ENCODE peak calls at places on chromosomes 5 and 9, in nine cellular contexts. J is left ventricle myocardium inferior, T is tibial artery, I is psoas muscle, F is BE2C, D is upper lobe of right lung, C is AG10803, X is pancreas, G is heart left ventricle. B is an unnamed sample.

GRCh38 chr5:10676224-10676623 is 84.8 kb downstream of the DAP start:
- DNase-seq in J (no peak), T (no peak), I (no peak), F (peak), D (no peak), C (no peak), X (no peak), G (no peak), B (no peak)

GRCh38 chr9:98117984-98118639 is 910 bp downstream of the TRIM14 start:
- DNase-seq in J (no peak), T (no peak), I (no peak), F (peak), D (no peak), C (peak), X (peak), G (no peak), B (peak)

GRCh38 chr9:137077010-137077747 is at the start of gene UAP1L1:
- DNase-seq in J (peak), T (peak), I (peak), F (peak), D (peak), C (peak), X (peak), G (peak), B (peak)

GRCh38 chr9:122551371-122551770 is 1.5 kb upstream of the OR1N2 start:
- DNase-seq in J (no peak), T (no peak), I (no peak), F (no peak), D (no peak), C (no peak), X (no peak), G (no peak), B (no peak)

GRCh38 chr9:128098017-128098935 is 29.3 kb downstream of the PTGES2 start:
- DNase-seq in J (peak), T (peak), I (peak), F (no peak), D (peak), C (peak), X (peak), G (peak), B (peak)

GRCh38 chr9:130051855-130052254 is 1.9 kb upstream of the GPR107 start:
- DNase-seq in J (no peak), T (no peak), I (no peak), F (no peak), D (no peak), C (no peak), X (no peak), G (no peak), B (no peak)

GRCh38 chr5:139584137-139584536 is 23.0 kb downstream of the UBE2D2 start:
- DNase-seq in J (no peak), T (no peak), I (no peak), F (no peak), D (no peak), C (no peak), X (no peak), G (no peak), B (no peak)

GRCh38 chr5:69007086-69007672 is 86.6 kb upstream of the SLC30A5 start:
- DNase-seq in J (no peak), T (no peak), I (no peak), F (peak), D (no peak), C (no peak), X (no peak), G (no peak), B (no peak)

GRCh38 chr9:108688051-108688450 is 167.7 kb downstream of the ACTL7B start:
- DNase-seq in J (no peak), T (no peak), I (no peak), F (no peak), D (no peak), C (no peak), X (no peak), G (no peak), B (no peak)

GRCh38 chr5:35884125-35884788 is 27.6 kb downstream of the IL7R start:
- DNase-seq in J (no peak), T (no peak), I (no peak), F (no peak), D (no peak), C (peak), X (no peak), G (no peak), B (peak)

GRCh38 chr9:122370869-122371467 is at the start of gene PTGS1:
- DNase-seq in J (peak), T (peak), I (peak), F (peak), D (peak), C (peak), X (peak), G (peak), B (no peak)

GRCh38 chr5:39452846-39453245 is 28.1 kb upstream of the DAB2 start:
- DNase-seq in J (no peak), T (no peak), I (no peak), F (no peak), D (no peak), C (peak), X (no peak), G (no peak), B (peak)

GRCh38 chr5:59021837-59022514 is 439.1 kb downstream of the RAB3C start:
- DNase-seq in J (peak), T (no peak), I (peak), F (peak), D (peak), C (no peak), X (no peak), G (peak), B (no peak)

GRCh38 chr9:132125944-132126720 is 35.7 kb upstream of the NTNG2 start:
- DNase-seq in J (no peak), T (no peak), I (no peak), F (no peak), D (no peak), C (no peak), X (no peak), G (no peak), B (no peak)

GRCh38 chr9:124389146-124389939 is 25.9 kb downstream of the PSMB7 start:
- DNase-seq in J (no peak), T (no peak), I (no peak), F (no peak), D (no peak), C (no peak), X (no peak), G (no peak), B (no peak)

GRCh38 chr9:113514061-113514460 is 50.5 kb downstream of the RGS3 start:
- DNase-seq in J (no peak), T (no peak), I (no peak), F (no peak), D (no peak), C (no peak), X (no peak), G (no peak), B (no peak)

GRCh38 chr9:134410078-134410834 is 84.0 kb downstream of the RXRA start:
- DNase-seq in J (no peak), T (no peak), I (peak), F (no peak), D (peak), C (no peak), X (no peak), G (no peak), B (no peak)

GRCh38 chr5:72921103-72921502 is 34.7 kb upstream of the FCHO2 start:
- DNase-seq in J (no peak), T (no peak), I (no peak), F (no peak), D (no peak), C (no peak), X (no peak), G (no peak), B (no peak)

GRCh38 chr5:123610209-123610608 is 98.2 kb downstream of the CSNK1G3 start:
- DNase-seq in J (no peak), T (no peak), I (no peak), F (no peak), D (no peak), C (peak), X (no peak), G (no peak), B (peak)

GRCh38 chr5:10839916-10840599 is 79.0 kb upstream of the DAP start:
- DNase-seq in J (no peak), T (no peak), I (no peak), F (no peak), D (no peak), C (no peak), X (no peak), G (no peak), B (no peak)

GRCh38 chr5:142597546-142598337 is 88.1 kb downstream of the FGF1 start:
- DNase-seq in J (no peak), T (no peak), I (no peak), F (peak), D (no peak), C (peak), X (no peak), G (no peak), B (peak)

GRCh38 chr9:21970001-21970799 is 24.0 kb downstream of the CDKN2A start:
- DNase-seq in J (no peak), T (no peak), I (no peak), F (no peak), D (no peak), C (no peak), X (no peak), G (no peak), B (no peak)

GRCh38 chr5:90015584-90016018 is 394.0 kb downstream of the CETN3 start:
- DNase-seq in J (no peak), T (no peak), I (no peak), F (peak), D (no peak), C (no peak), X (no peak), G (no peak), B (peak)

GRCh38 chr5:90022002-90022710 is 387.4 kb downstream of the CETN3 start:
- DNase-seq in J (no peak), T (no peak), I (no peak), F (no peak), D (no peak), C (no peak), X (no peak), G (no peak), B (peak)

GRCh38 chr5:90017236-90017635 is 392.3 kb downstream of the CETN3 start:
- DNase-seq in J (no peak), T (no peak), I (no peak), F (no peak), D (no peak), C (no peak), X (no peak), G (no peak), B (no peak)

GRCh38 chr5:90022711-90023053 is 386.9 kb downstream of the CETN3 start:
- DNase-seq in J (no peak), T (no peak), I (no peak), F (no peak), D (no peak), C (no peak), X (no peak), G (no peak), B (no peak)

DNA sequence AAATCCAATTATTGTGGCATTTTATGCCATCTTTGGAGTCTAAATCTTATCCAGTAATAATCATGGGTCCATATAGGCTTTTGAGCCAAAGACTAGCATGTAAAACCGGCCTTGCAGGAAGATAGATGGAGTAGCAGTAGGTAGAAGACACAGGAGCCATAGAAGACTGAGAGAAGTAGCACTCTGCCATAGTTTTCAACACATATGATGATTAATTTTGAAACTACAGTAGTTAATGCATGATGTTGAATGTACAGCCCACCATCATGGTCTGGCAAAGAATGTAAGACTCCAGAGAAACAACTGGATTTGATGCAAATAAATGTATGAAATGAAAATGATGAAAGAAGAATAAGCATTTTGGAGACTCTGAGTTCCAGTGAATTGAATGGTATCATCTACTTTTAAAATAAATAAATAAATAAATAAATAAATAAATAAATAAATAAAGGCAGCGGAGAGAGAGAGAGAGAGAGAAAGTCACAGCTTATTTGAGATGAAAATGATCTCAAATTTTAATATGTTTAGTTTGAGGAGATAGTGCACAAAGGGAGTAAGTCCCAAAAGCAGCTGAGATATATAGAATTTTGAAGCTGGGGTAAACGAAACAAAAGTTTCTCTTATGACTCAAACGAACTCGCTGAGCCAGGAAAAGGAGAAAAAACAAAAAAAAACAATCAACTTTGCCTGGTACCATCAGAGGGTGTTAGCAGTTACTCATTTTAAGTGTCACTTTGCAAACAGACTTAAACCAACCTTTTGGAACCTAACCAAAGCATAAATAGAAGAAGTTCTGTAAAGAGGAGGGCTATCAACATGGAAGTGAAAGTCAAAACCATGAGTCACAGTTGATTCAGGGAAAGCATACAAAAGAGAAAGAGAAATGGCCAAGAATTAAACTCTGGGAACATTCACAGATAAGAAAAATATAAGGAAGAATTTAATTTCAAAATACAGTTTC is 388.7 kb downstream of the CETN3 start:
- DNase-seq in J (no peak), T (no peak), I (no peak), F (no peak), D (no peak), C (peak), X (no peak), G (no peak), B (peak)
- TF ChIP-seq CTCF in J (no peak), T (no peak), I (no peak), F (no peak), D (no peak), C (no peak), X (no peak), G (no peak), B (no peak)

GRCh38 chr9:33081128-33081851 is 4.8 kb upstream of the SMU1 start:
- DNase-seq in J (peak), T (peak), I (no peak), F (peak), D (no peak), C (peak), X (peak), G (peak), B (peak)
- H3K4me3 ChIP-seq in J (no peak), T (no peak), I (peak), F (peak), D (no peak), C (no peak), X (no peak), G (no peak), B (peak)

DNA sequence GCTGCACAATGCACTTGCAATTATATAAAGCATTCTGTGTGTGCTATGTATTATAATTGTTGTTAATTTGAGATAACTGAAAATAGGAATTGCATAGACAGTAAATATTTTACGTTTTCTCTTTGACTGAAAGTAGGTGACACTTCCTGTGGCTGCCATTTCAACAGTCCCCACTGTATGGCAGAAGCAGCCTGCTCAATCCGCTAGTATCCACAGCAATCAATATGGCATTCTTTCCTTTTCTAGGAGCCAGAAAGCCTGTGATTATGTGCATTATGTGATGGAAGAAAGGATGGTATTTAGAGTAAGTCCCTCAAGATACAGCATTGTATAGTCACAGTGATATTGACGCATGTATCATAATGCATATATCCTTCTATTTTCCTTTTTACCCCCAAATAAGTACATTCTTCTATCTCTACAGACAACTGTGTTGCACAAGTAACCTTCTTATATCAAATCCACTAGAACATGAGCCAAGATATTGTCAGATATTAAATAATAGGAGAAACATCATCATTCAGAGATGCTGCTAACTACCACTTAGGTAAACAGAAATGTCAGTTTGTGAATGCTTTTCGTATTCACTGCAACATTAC is 59.7 kb downstream of the CARTPT start:
- DNase-seq in J (no peak), T (no peak), I (no peak), F (peak), D (no peak), C (peak), X (no peak), G (no peak), B (peak)
- TF ChIP-seq CTCF in J (peak), T (peak), I (peak), F (peak), D (peak), C (peak), X (no peak), G (peak), B (peak)

GRCh38 chr9:133346021-133346713 is 1.8 kb downstream of the MED22 start:
- DNase-seq in J (no peak), T (no peak), I (no peak), F (no peak), D (no peak), C (no peak), X (no peak), G (no peak), B (no peak)
- H3K4me3 ChIP-seq in J (peak), T (peak), I (peak), F (peak), D (peak), C (peak), X (no peak), G (peak), B (peak)

GRCh38 chr5:94254214-94254613 is 364.2 kb downstream of the KIAA0825 start:
- DNase-seq in J (no peak), T (no peak), I (no peak), F (no peak), D (no peak), C (no peak), X (no peak), G (no peak), B (no peak)
- TF ChIP-seq CTCF in J (no peak), T (no peak), I (no peak), F (no peak), D (no peak), C (peak), X (no peak), G (no peak), B (no peak)

GRCh38 chr5:179819296-179820126 is 1.2 kb upstream of the SQSTM1 start:
- DNase-seq in J (peak), T (peak), I (peak), F (peak), D (peak), C (peak), X (peak), G (peak), B (peak)
- H3K4me3 ChIP-seq in J (peak), T (peak), I (peak), F (peak), D (peak), C (peak), X (peak), G (peak), B (no peak)

GRCh38 chr5:121867403-121867802 is 15.7 kb downstream of the FTMT start:
- DNase-seq in J (no peak), T (no peak), I (no peak), F (no peak), D (no peak), C (no peak), X (no peak), G (no peak), B (no peak)

DNA sequence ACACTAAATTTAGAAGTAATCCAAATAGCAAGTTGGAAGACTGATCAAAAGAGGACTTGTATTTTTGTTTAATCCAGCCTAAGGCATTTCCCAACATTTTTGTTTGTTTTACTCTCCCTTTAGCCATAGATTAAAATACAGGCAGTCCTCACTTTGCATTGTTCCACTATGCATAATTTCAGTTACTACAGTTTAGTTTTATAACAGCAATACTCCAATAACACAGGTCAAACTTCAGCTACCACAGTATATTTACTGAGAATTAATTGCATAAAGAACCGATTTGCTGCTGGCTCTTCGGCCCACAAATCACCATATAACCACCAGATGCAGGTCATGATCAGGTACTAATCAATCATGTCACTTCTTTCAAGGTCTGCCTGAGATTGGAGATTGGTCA is 12.1 kb downstream of the FTMT start:
- DNase-seq in J (no peak), T (no peak), I (no peak), F (no peak), D (no peak), C (no peak), X (no peak), G (no peak), B (no peak)
- TF ChIP-seq CTCF in J (no peak), T (no peak), I (no peak), F (no peak), D (no peak), C (no peak), X (no peak), G (no peak), B (no peak)

GRCh38 chr5:56585466-56585865 is 229.9 kb upstream of the MAP3K1 start:
- DNase-seq in J (no peak), T (no peak), I (no peak), F (no peak), D (no peak), C (no peak), X (no peak), G (no peak), B (peak)
- H3K4me3 ChIP-seq in J (peak), T (no peak), I (no peak), F (no peak), D (no peak), C (no peak), X (no peak), G (no peak), B (no peak)